ENCODE peak calls at places on chromosomes 5 and 9, in ten cellular contexts. B, R, N, L, F, Q, M, A, V and G are unnamed samples.

GRCh38 chr5:135011355-135012032 is 22.5 kb downstream of the PITX1 start:
- DNase-seq in V (no peak), Q (no peak), N (no peak), L (no peak), M (peak; percentile 42), F (no peak), B (no peak), R (peak; percentile 47), A (no peak), G (no peak)

GRCh38 chr5:116428966-116429365 is 145.7 kb downstream of the SEMA6A start:
- DNase-seq in R (no peak), M (no peak), L (no peak), B (no peak), A (no peak), N (no peak), V (no peak), Q (no peak), F (no peak), G (no peak)

GRCh38 chr9:138117836-138118235 is 240.3 kb downstream of the CACNA1B start:
- DNase-seq in V (no peak), B (no peak), Q (no peak), M (no peak), A (no peak), N (no peak), L (no peak), F (no peak), R (peak; percentile 16), G (no peak)

GRCh38 chr9:18490591-18491370 is 16.8 kb downstream of the ADAMTSL1 start:
- DNase-seq in L (no peak), V (peak; percentile 92), F (peak; percentile 89), A (no peak), N (no peak), M (no peak), R (peak; percentile 32), Q (no peak), B (peak; percentile 99), G (peak; percentile 77)

GRCh38 chr9:131395027-131395744 is 1.3 kb downstream of the PRRC2B start:
- DNase-seq in Q (no peak), N (peak; percentile 78), R (peak; percentile 70), M (peak; percentile 80), V (peak; percentile 16), L (no peak), A (peak; percentile 44), B (no peak), F (peak; percentile 65), G (no peak)

GRCh38 chr5:118723021-118723338 is 265.4 kb downstream of the DTWD2 start:
- DNase-seq in A (no peak), M (no peak), R (no peak), V (no peak), B (no peak), F (no peak), L (no peak), N (no peak), Q (no peak), G (no peak)

GRCh38 chr5:6527749-6528455 is 79.2 kb downstream of the UBE2QL1 start:
- DNase-seq in V (no peak), M (no peak), L (no peak), R (no peak), Q (no peak), F (no peak), B (no peak), A (no peak), N (no peak), G (no peak)

GRCh38 chr5:154367101-154367500 is 78.7 kb upstream of the SAP30L start:
- DNase-seq in Q (no peak), V (peak; percentile 49), A (no peak), F (peak; percentile 68), M (no peak), B (peak; percentile 87), L (no peak), N (no peak), R (no peak), G (no peak)

GRCh38 chr5:134083517-134083916 is 31.0 kb upstream of the TCF7 start:
- DNase-seq in R (no peak), M (no peak), Q (no peak), B (peak; percentile 12), V (no peak), A (no peak), L (no peak), N (no peak), F (no peak), G (no peak)

GRCh38 chr9:129109504-129109903 is 1.1 kb downstream of the CRAT start:
- DNase-seq in L (peak; percentile 54), M (peak; percentile 52), A (peak; percentile 37), R (peak; percentile 69), B (no peak), F (peak; percentile 34), Q (peak; percentile 80), N (peak; percentile 72), V (peak; percentile 21), G (peak; percentile 53)

GRCh38 chr9:129109952-129110739 is 447 bp downstream of the CRAT start:
- DNase-seq in R (peak; percentile 78), M (no peak), V (no peak), A (peak; percentile 49), B (peak; percentile 28), L (peak; percentile 40), N (peak; percentile 75), F (peak; percentile 70), Q (peak; percentile 73), G (peak; percentile 46)

GRCh38 chr9:129111143-129111761 is at the start of gene PTPA:
- DNase-seq in F (peak; percentile 85), L (peak; percentile 82), A (peak; percentile 98), V (peak; percentile 85), B (peak; percentile 85), N (peak; percentile 95), Q (peak; percentile 95), R (peak; percentile 95), M (peak; percentile 90), G (peak; percentile 78)

GRCh38 chr9:129111762-129112151 is 542 bp downstream of the PTPA start:
- DNase-seq in A (peak; percentile 60), R (no peak), L (peak; percentile 36), N (no peak), V (peak; percentile 39), Q (peak; percentile 72), F (peak; percentile 62), B (peak; percentile 45), M (peak; percentile 52), G (peak; percentile 45)

DNA sequence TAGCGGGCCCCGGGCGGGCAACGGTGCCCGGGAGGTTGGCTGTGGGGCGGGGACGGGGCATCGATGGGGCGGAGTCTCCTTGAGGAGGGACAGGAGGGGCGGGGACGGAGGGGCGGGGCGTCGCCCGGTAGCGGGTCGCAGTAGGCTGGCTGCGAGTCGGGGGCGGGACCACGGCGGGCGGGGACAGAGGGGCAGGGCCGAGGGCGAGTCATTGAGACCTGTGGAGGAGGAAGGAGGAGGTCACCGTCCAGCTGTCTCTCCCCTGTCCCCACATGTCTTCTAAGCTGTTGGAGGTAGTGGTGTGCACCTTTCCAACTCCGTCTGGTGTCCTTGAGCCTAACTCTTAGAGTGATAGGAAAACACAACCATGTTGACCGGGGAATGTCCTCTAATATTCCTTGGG is at the start of gene CRAT:
- DNase-seq in V (peak; percentile 78), F (peak; percentile 94), Q (peak; percentile 99), L (peak; percentile 97), N (peak; percentile 99), B (peak; percentile 90), R (peak; percentile 99), M (peak; percentile 97), A (peak; percentile 98), G (peak; percentile 97)
- H3K27ac ChIP-seq in V (peak within 1 kb of the TSS; percentile 71), F (peak within 1 kb of the TSS; percentile 97), Q (peak within 1 kb of the TSS; percentile 87), L (peak within 1 kb of the TSS; percentile 92), N (peak within 1 kb of the TSS; percentile 94), B (peak within 1 kb of the TSS; percentile 95), R (peak within 1 kb of the TSS; percentile 94), M (peak within 1 kb of the TSS; percentile 79), A (peak within 1 kb of the TSS; percentile 99), G (peak within 1 kb of the TSS; percentile 96)

GRCh38 chr9:124399999-124400940 is 15.0 kb downstream of the PSMB7 start:
- DNase-seq in B (peak; percentile 44), M (no peak), Q (no peak), N (no peak), A (no peak), F (no peak), V (no peak), R (no peak), L (no peak), G (no peak)
- H3K4me3 ChIP-seq in B (no peak overlapping the region), M (no peak overlapping the region), Q (no peak overlapping the region), N (no peak overlapping the region), A (no peak overlapping the region), F (no peak overlapping the region), V (no peak overlapping the region), R (no peak overlapping the region), L (no peak overlapping the region), G (no peak overlapping the region)

GRCh38 chr5:168884040-168884439 is 304.9 kb upstream of the PANK3 start:
- DNase-seq in L (no peak), F (no peak), A (no peak), B (no peak), Q (no peak), R (no peak), N (no peak), V (no peak), M (no peak), G (no peak)
- H3K27ac ChIP-seq in L (no peak overlapping the region), F (no peak overlapping the region), A (peak overlapping the region; percentile 57), B (no peak overlapping the region), Q (no peak overlapping the region), R (no peak overlapping the region), N (no peak overlapping the region), V (no peak overlapping the region), M (no peak overlapping the region), G (no peak overlapping the region)

GRCh38 chr9:19804431-19804830 is 15.6 kb upstream of the SLC24A2 start:
- DNase-seq in N (no peak), V (no peak), B (no peak), L (no peak), M (no peak), A (no peak), R (no peak), Q (no peak), F (no peak), G (no peak)

GRCh38 chr9:19807182-19807892 is 18.5 kb upstream of the SLC24A2 start:
- DNase-seq in A (no peak), Q (no peak), F (no peak), M (no peak), V (no peak), N (no peak), B (no peak), L (no peak), R (no peak), G (no peak)

GRCh38 chr9:19812194-19812593 is 23.4 kb upstream of the SLC24A2 start:
- DNase-seq in Q (no peak), F (no peak), V (no peak), N (no peak), L (no peak), M (no peak), R (no peak), B (no peak), A (no peak), G (no peak)

DNA sequence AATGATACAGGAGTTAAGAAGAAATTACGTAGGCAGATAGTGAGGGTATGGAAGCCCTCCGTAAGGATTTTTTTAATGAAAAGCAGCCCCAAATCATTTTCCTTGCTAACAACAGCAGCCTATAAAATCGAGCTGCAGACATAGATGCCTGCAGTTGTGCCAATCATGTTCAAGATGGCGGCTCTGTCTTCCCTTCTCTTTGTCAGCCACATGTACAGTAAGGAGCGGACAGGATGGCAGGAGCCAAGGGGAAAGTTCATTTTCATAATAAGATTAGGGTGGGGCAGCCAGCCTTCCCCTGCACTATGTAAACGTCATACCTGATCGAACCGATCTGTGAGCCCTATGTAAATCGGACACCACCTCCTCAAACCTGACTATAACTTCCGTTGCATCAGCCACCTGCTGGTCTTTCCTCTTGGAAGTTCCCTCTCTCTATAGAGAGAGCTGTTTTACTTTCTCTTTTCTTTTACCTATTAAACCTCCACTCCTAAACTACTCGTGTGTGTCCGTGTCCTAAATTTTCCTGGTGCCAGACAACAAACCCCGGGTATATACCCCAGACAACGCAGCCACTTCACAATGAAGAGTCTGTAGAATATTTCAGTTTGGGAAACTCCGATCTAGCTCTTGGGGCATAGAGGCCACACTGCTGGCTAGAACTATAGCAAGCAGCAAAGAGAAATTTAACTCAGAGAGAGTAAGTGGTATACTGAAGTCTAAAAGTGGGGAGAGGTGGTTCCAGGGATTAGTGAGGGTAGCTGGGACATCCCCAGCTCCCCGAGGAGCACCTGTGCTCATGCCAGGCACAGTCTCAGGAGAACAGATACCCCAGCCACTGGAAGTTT is 20.8 kb upstream of the SLC24A2 start:
- DNase-seq in B (no peak), L (no peak), F (no peak), R (no peak), M (no peak), A (no peak), V (no peak), Q (no peak), N (no peak), G (no peak)
- H3K4me3 ChIP-seq in B (no peak overlapping the region), L (peak overlapping the region; percentile 35), F (no peak overlapping the region), R (no peak overlapping the region), M (no peak overlapping the region), A (no peak overlapping the region), V (peak overlapping the region; percentile 43), Q (no peak overlapping the region), N (no peak overlapping the region), G (no peak overlapping the region)